ENCODE peak calls at places on chromosome 13, in five cellular contexts. P is GM23248; A is mucosa of gallbladder; U is activated T-helper 1 cell treated with anti-CD3 and anti-CD28 coated beads, Interleukin-2, amount 50 U/mL, for 16 hours; O is NCI-H1436. Z is an unnamed sample.

GRCh38 chr13:95301135-95301946 is at the start of gene ABCC4:
- DNase-seq in P (peak; percentile 90), A (peak; percentile 71), U (peak; percentile 4), O (peak; percentile 46), Z (peak; percentile 73)

GRCh38 chr13:99845136-99845874 is 126.3 kb downstream of the ZIC5 start:
- DNase-seq in P (no peak), A (no peak), U (no peak), O (no peak), Z (no peak)

GRCh38 chr13:67231481-67231940 is 1.4 kb upstream of the PCDH9 start:
- DNase-seq in P (no peak), A (no peak), U (no peak), O (no peak), Z (no peak)

GRCh38 chr13:37715606-37716015 is 117.0 kb upstream of the POSTN start:
- DNase-seq in P (peak; percentile 48), A (no peak), U (no peak), O (no peak), Z (no peak)

GRCh38 chr13:24217601-24218281 is 57.2 kb downstream of the SPATA13 start:
- DNase-seq in P (peak; percentile 28), A (peak; percentile 75), U (no peak), O (no peak), Z (peak; percentile 79)

GRCh38 chr13:96651598-96651997 is 342.7 kb downstream of the OXGR1 start:
- DNase-seq in P (no peak), A (no peak), U (no peak), O (no peak), Z (no peak)

GRCh38 chr13:80515296-80515695 is 174.4 kb upstream of the SPRY2 start:
- DNase-seq in P (no peak), A (no peak), U (no peak), O (no peak), Z (no peak)

GRCh38 chr13:33838567-33839131 is 20.7 kb downstream of the RFC3 start:
- DNase-seq in P (peak; percentile 32), A (no peak), U (no peak), O (no peak), Z (no peak)

GRCh38 chr13:53605306-53605705 is 576.7 kb downstream of the OLFM4 start:
- DNase-seq in P (no peak), A (peak; percentile 75), U (no peak), O (no peak), Z (no peak)

GRCh38 chr13:89255844-89256406 is 1584.8 kb downstream of the SLITRK5 start:
- DNase-seq in P (no peak), A (no peak), U (no peak), O (no peak), Z (no peak)

GRCh38 chr13:51342706-51343105 is 3.2 kb downstream of the SERPINE3 start:
- DNase-seq in P (peak; percentile 80), A (no peak), U (no peak), O (no peak), Z (no peak)

GRCh38 chr13:97339019-97339988 is 94.7 kb upstream of the RAP2A start:
- DNase-seq in P (peak; percentile 98), A (peak; percentile 67), U (no peak), O (no peak), Z (peak; percentile 38)

GRCh38 chr13:88544836-88545235 is 873.7 kb downstream of the SLITRK5 start:
- DNase-seq in P (no peak), A (no peak), U (no peak), O (no peak), Z (no peak)

GRCh38 chr13:91112878-91113277 is 234.6 kb upstream of the MIR17HG start:
- DNase-seq in P (no peak), A (no peak), U (no peak), O (no peak), Z (no peak)

GRCh38 chr13:75153834-75154233 is 328.1 kb downstream of the TBC1D4 start:
- DNase-seq in P (peak; percentile 66), A (no peak), U (no peak), O (no peak), Z (no peak)

GRCh38 chr13:20953245-20953931 is 50.8 kb upstream of the XPO4 start:
- DNase-seq in P (no peak), A (no peak), U (no peak), O (no peak), Z (no peak)

GRCh38 chr13:38518328-38518727 is 168.5 kb upstream of the FREM2 start:
- DNase-seq in P (no peak), A (no peak), U (no peak), O (no peak), Z (no peak)

GRCh38 chr13:91722267-91722884 is 324.0 kb downstream of the GPC5 start:
- DNase-seq in P (peak; percentile 55), A (no peak), U (no peak), O (no peak), Z (no peak)

GRCh38 chr13:75415720-75416119 is 66.2 kb downstream of the TBC1D4 start:
- DNase-seq in P (peak; percentile 82), A (no peak), U (no peak), O (no peak), Z (no peak)

GRCh38 chr13:50115695-50116094 is 100.5 kb downstream of the KCNRG start:
- DNase-seq in P (no peak), A (no peak), U (no peak), O (no peak), Z (no peak)

GRCh38 chr13:30880151-30880551 is 25.9 kb upstream of the MEDAG start:
- DNase-seq in P (peak; percentile 87), A (no peak), U (no peak), O (no peak), Z (no peak)

Z was measured in colonic mucosa.